ENCODE peak calls at places on chromosomes 12 and 14, in four cellular contexts. F is IMR-90, Z is tibial artery, C is breast epithelium. L is an unnamed sample.

GRCh38 chr12:18895946-18896345 is 158.0 kb downstream of the CAPZA3 start:
- DNase-seq in F (no peak), Z (no peak), C (no peak), L (no peak)

GRCh38 chr12:59036973-59037807 is 116.9 kb upstream of the LRIG3 start:
- DNase-seq in F (peak; percentile 61), Z (no peak), C (no peak), L (no peak)

GRCh38 chr12:70756118-70756517 is 118.9 kb upstream of the PTPRB start:
- DNase-seq in F (peak; percentile 20), Z (no peak), C (no peak), L (peak; percentile 77)

GRCh38 chr14:75848337-75848736 is 133.5 kb downstream of the TGFB3 start:
- DNase-seq in F (no peak), Z (no peak), C (no peak), L (no peak)

GRCh38 chr12:45671254-45671653 is 58.3 kb upstream of the ARID2 start:
- DNase-seq in F (peak; percentile 79), Z (no peak), C (no peak), L (peak; percentile 61)

GRCh38 chr12:50620050-50620974 is 115.5 kb downstream of the DIP2B start:
- DNase-seq in F (peak; percentile 95), Z (no peak), C (no peak), L (peak; percentile 94)

GRCh38 chr12:113587720-113588119 is 116.0 kb upstream of the LHX5 start:
- DNase-seq in F (no peak), Z (no peak), C (no peak), L (no peak)

GRCh38 chr12:10331642-10332239 is 24.1 kb downstream of the KLRD1 start:
- DNase-seq in F (peak; percentile 62), Z (no peak), C (no peak), L (peak; percentile 75)

GRCh38 chr14:105866841-105867321 is 340.5 kb downstream of the TMEM121 start:
- DNase-seq in F (no peak), Z (peak; percentile 6), C (no peak), L (no peak)

GRCh38 chr12:69150083-69150795 is 89.1 kb upstream of the CPSF6 start:
- DNase-seq in F (no peak), Z (no peak), C (no peak), L (no peak)

GRCh38 chr14:35952584-35952983 is 126.4 kb downstream of the BRMS1L start:
- DNase-seq in F (no peak), Z (no peak), C (no peak), L (no peak)

GRCh38 chr14:37150414-37150813 is 22.0 kb downstream of the SLC25A21 start:
- DNase-seq in F (peak; percentile 58), Z (no peak), C (no peak), L (peak; percentile 63)

GRCh38 chr12:180445-180844 is 33.5 kb downstream of the SLC6A12 start:
- DNase-seq in F (peak; percentile 58), Z (peak; percentile 61), C (no peak), L (no peak)

GRCh38 chr14:90774316-90774715 is 41.9 kb downstream of the TTC7B start:
- DNase-seq in F (no peak), Z (no peak), C (no peak), L (no peak)

GRCh38 chr12:94676011-94676709 is 25.8 kb upstream of the TMCC3 start:
- DNase-seq in F (no peak), Z (peak; percentile 80), C (no peak), L (no peak)

GRCh38 chr12:40693503-40693863 is 1.2 kb downstream of the CNTN1 start:
- DNase-seq in F (no peak), Z (no peak), C (peak; percentile 24), L (peak; percentile 43)

GRCh38 chr14:22650960-22651521 is 6.9 kb upstream of the OR6J1 start:
- DNase-seq in F (no peak), Z (no peak), C (no peak), L (peak; percentile 44)

GRCh38 chr14:68137704-68138619 is 318.4 kb downstream of the RAD51B start:
- DNase-seq in F (peak; percentile 95), Z (peak; percentile 36), C (peak; percentile 76), L (peak; percentile 98)

GRCh38 chr12:98358144-98358543 is 157.2 kb upstream of the TMPO start:
- DNase-seq in F (no peak), Z (no peak), C (no peak), L (no peak)

GRCh38 chr12:89676935-89677334 is 31.7 kb downstream of the ATP2B1 start:
- DNase-seq in F (no peak), Z (no peak), C (no peak), L (no peak)

GRCh38 chr12:127528576-127528975 is 738.4 kb upstream of the TMEM132C start:
- DNase-seq in F (no peak), Z (no peak), C (no peak), L (no peak)

GRCh38 chr12:127537070-127537469 is 729.9 kb upstream of the TMEM132C start:
- DNase-seq in F (no peak), Z (no peak), C (no peak), L (no peak)

GRCh38 chr12:127526925-127527324 is 740.0 kb upstream of the TMEM132C start:
- DNase-seq in F (no peak), Z (no peak), C (no peak), L (no peak)

GRCh38 chr12:127533353-127533752 is 733.6 kb upstream of the TMEM132C start:
- DNase-seq in F (no peak), Z (no peak), C (no peak), L (no peak)

DNA sequence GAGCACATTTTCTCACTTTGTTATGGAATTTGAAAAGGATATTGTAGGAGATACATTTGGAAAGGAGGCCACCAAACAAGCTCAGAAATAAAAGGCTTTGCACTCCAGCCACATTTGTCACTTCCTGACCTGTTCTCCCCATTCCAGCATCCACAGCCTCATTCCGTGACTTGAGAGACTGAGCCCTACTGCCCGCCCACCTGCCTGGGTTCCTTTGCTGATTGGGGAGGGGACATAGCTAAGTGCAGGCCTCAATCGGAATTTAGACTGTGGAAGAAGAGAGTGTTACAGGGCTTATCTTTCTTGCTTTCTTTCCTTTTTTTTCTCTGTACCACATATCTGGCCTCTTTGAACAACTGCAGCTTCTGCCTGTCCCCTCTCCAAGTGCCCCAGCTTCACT is 735.4 kb upstream of the TMEM132C start:
- DNase-seq in F (no peak), Z (no peak), C (no peak), L (no peak)
- H3K27me3 ChIP-seq in F (no peaks in the 10 kb centered on the region), Z (no peaks in the 10 kb centered on the region), C (no peaks in the 10 kb centered on the region), L (no peaks in the 10 kb centered on the region)

GRCh38 chr12:128995619-128996018 is 142.3 kb downstream of the GLT1D1 start:
- DNase-seq in F (no peak), Z (no peak), C (no peak), L (no peak)
- H3K27me3 ChIP-seq in F (no peaks in the 10 kb centered on the region), Z (no peaks in the 10 kb centered on the region), C (no peaks in the 10 kb centered on the region), L (no peaks in the 10 kb centered on the region)

DNA sequence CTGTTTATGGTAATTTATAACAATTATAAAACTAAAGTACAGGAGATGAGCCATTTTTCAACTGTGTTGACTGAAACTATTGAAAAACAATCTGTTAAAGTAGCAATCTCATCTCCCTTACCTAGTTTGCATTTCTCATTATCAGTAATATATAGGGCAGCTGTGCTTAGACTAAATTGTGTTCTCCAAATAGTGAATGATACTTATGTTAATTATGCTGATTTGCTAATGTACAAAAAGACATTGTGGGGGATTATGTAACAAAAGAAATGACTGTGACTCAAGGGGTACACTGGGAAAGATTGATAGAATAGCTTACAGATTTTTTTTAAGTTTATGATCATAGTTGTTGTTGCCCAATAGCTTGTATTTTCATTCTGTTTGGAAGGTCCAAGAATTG is 207.7 kb downstream of the FUT8 start:
- DNase-seq in F (no peak), Z (no peak), C (no peak), L (no peak)
- H3K27me3 ChIP-seq in F (no peaks in the 10 kb centered on the region), Z (no peaks in the 10 kb centered on the region), C (no peaks in the 10 kb centered on the region), L (no peaks in the 10 kb centered on the region)

GRCh38 chr12:31353730-31354708 is 28.1 kb upstream of the SINHCAF start:
- DNase-seq in F (no peak), Z (no peak), C (no peak), L (no peak)
- H3K27me3 ChIP-seq in F (peaks cover 10% of the 10 kb centered on the region), Z (no peaks in the 10 kb centered on the region), C (no peaks in the 10 kb centered on the region), L (peaks cover 7% of the 10 kb centered on the region)